ENCODE peak calls at places on chromosome 19, in eight cellular contexts. W is stimulated activated CD8-positive, alpha-beta memory T cell treated with anti-CD3 and anti-CD28 coated beads, Interleukin-4, amount 100 ng/mL, for 4 hours; B is type B pancreatic cell; V is stimulated activated CD4-positive, alpha-beta T cell treated with anti-CD3 and anti-CD28 coated beads, Interleukin-12 subunit alpha, Interleukin-12 subunit beta, amount 100 ng/mL, for 24 hours; J is activated CD4-positive, alpha-beta T cell treated with anti-CD3 and anti-CD28 coated beads, Interleukin-2, amount 50 U/mL, for 24 hours; D is endothelial cell; A is activated T-helper 1 cell treated with anti-CD3 and anti-CD28 coated beads, Interleukin-12 subunit alpha, Interleukin-12 subunit beta, Interleukin-2, Interleukin-4 antibody, amounts not matched to agents 30 ng/mL and 10 ng/mL and 1 ng/mL, durations not matched to agents 14 hours and 24 hours and 36 hours; P is neuronal stem cell. M is an unnamed sample.

GRCh38 chr19:2271516-2272103 is 10.4 kb downstream of the PEAK3 start:
- DNase-seq in W (no peak), B (no peak), V (no peak), J (no peak), D (no peak), A (no peak), P (no peak), M (no peak)

GRCh38 chr19:13343514-13343913 is 162.8 kb downstream of the CACNA1A start:
- DNase-seq in W (no peak), B (no peak), V (no peak), J (no peak), D (no peak), A (no peak), P (no peak), M (no peak)

GRCh38 chr19:39411006-39411831 is 1.2 kb upstream of the PLEKHG2 start:
- DNase-seq in W (no peak), B (no peak), V (no peak), J (no peak), D (no peak), A (no peak), P (no peak), M (no peak)

GRCh38 chr19:46495789-46496099 is at the start of gene PNMA8B:
- DNase-seq in W (no peak), B (peak), V (no peak), J (no peak), D (peak), A (no peak), P (peak), M (peak)

GRCh38 chr19:13260883-13261653 is 110.9 kb downstream of the IER2 start:
- DNase-seq in W (no peak), B (no peak), V (no peak), J (peak), D (no peak), A (no peak), P (no peak), M (no peak)

GRCh38 chr19:41306394-41306793 is 3.6 kb upstream of the CCDC97 start:
- DNase-seq in W (no peak), B (no peak), V (no peak), J (no peak), D (no peak), A (no peak), P (no peak), M (no peak)

GRCh38 chr19:34489175-34489574 is 7.6 kb downstream of the WTIP start:
- DNase-seq in W (no peak), B (no peak), V (no peak), J (no peak), D (no peak), A (no peak), P (no peak), M (no peak)

GRCh38 chr19:6375411-6376010 is at the start of gene PSPN:
- DNase-seq in W (no peak), B (no peak), V (no peak), J (no peak), D (no peak), A (no peak), P (no peak), M (no peak)

GRCh38 chr19:33241530-33242101 is 16.0 kb upstream of the SLC7A10 start:
- DNase-seq in W (peak), B (no peak), V (no peak), J (no peak), D (no peak), A (no peak), P (no peak), M (no peak)

GRCh38 chr19:50669319-50670101 is 20.3 kb downstream of the C19orf81 start:
- DNase-seq in W (no peak), B (no peak), V (no peak), J (peak), D (no peak), A (peak), P (no peak), M (peak)

GRCh38 chr19:5445071-5445470 is 10.1 kb upstream of the ZNRF4 start:
- DNase-seq in W (no peak), B (no peak), V (no peak), J (no peak), D (no peak), A (no peak), P (no peak), M (no peak)

GRCh38 chr19:38977445-38978314 is 2.1 kb upstream of the FBXO17 start:
- DNase-seq in W (no peak), B (no peak), V (peak), J (peak), D (no peak), A (peak), P (no peak), M (no peak)

GRCh38 chr19:43471091-43471490 is 5.7 kb upstream of the LYPD3 start:
- DNase-seq in W (no peak), B (no peak), V (no peak), J (no peak), D (no peak), A (no peak), P (no peak), M (no peak)

GRCh38 chr19:5553892-5554291 is 13.9 kb downstream of the TINCR start:
- DNase-seq in W (no peak), B (no peak), V (no peak), J (no peak), D (no peak), A (no peak), P (no peak), M (peak)

GRCh38 chr19:17929056-17929455 is 3.8 kb upstream of the CCDC124 start:
- DNase-seq in W (no peak), B (no peak), V (no peak), J (no peak), D (no peak), A (no peak), P (no peak), M (no peak)

GRCh38 chr19:12783849-12784393 is 7.4 kb upstream of the JUNB start:
- DNase-seq in W (no peak), B (no peak), V (no peak), J (no peak), D (no peak), A (no peak), P (no peak), M (no peak)

GRCh38 chr19:51751655-51752054 is at the start of gene FPR1:
- DNase-seq in W (no peak), B (no peak), V (no peak), J (no peak), D (no peak), A (no peak), P (no peak), M (no peak)

GRCh38 chr19:18869781-18870530 is 26.0 kb downstream of the CERS1 start:
- DNase-seq in W (no peak), B (no peak), V (no peak), J (no peak), D (no peak), A (no peak), P (no peak), M (no peak)

GRCh38 chr19:30865481-30865880 is 483.8 kb downstream of the TSHZ3 start:
- DNase-seq in W (no peak), B (peak), V (no peak), J (no peak), D (no peak), A (no peak), P (no peak), M (no peak)

M was measured in D721Med.